ENCODE peak calls at places on chromosomes 11 and 22, in eight cellular contexts. R is GM23248; D is uterus; Z is CD4-positive, CD25-positive, alpha-beta regulatory T cell; V is adrenal gland; B is K562; X is tibial nerve; U is gastrocnemius medialis. G is an unnamed sample. For H3K4me1, the result is how much of the 10 kb centered on the place peaks cover.

GRCh38 chr22:25067851-25068421 is 115.4 kb downstream of the KIAA1671 start:
- DNase-seq in R (peak), Z (peak), D (no peak), U (no peak), X (no peak), B (no peak), V (peak), G (no peak)

GRCh38 chr22:17773606-17774205 is 563 bp downstream of the BID start:
- DNase-seq in R (peak), U (no peak), D (no peak), Z (peak), V (no peak), B (peak), X (no peak), G (peak)

GRCh38 chr22:31544481-31545480 is 48.4 kb downstream of the SFI1 start:
- DNase-seq in V (peak), Z (no peak), X (no peak), B (no peak), U (no peak), D (no peak), R (no peak), G (no peak)

GRCh38 chr11:125382211-125382807 is 113.8 kb downstream of the FEZ1 start:
- DNase-seq in Z (no peak), B (no peak), V (no peak), U (no peak), D (no peak), X (no peak), R (no peak), G (no peak)

GRCh38 chr11:63537293-63538101 is 889 bp downstream of the PLAAT4 start:
- DNase-seq in Z (no peak), V (peak), U (peak), X (peak), R (peak), B (no peak), D (peak), G (peak)

GRCh38 chr11:69513663-69514062 is 32.2 kb downstream of the LINC01488 start:
- DNase-seq in V (no peak), R (no peak), U (no peak), Z (no peak), X (no peak), B (no peak), D (peak), G (no peak)

GRCh38 chr11:33775064-33775807 is 916 bp upstream of the FBXO3 start:
- DNase-seq in Z (peak), B (no peak), X (no peak), D (no peak), V (no peak), R (no peak), U (no peak), G (no peak)

GRCh38 chr11:9053631-9054030 is 37.8 kb downstream of the SCUBE2 start:
- DNase-seq in B (no peak), Z (no peak), X (no peak), D (no peak), V (no peak), R (peak), U (no peak), G (no peak)

GRCh38 chr11:36110698-36111410 is 167.0 kb downstream of the LDLRAD3 start:
- DNase-seq in U (no peak), D (no peak), V (no peak), X (no peak), R (no peak), Z (no peak), B (no peak), G (no peak)

DNA sequence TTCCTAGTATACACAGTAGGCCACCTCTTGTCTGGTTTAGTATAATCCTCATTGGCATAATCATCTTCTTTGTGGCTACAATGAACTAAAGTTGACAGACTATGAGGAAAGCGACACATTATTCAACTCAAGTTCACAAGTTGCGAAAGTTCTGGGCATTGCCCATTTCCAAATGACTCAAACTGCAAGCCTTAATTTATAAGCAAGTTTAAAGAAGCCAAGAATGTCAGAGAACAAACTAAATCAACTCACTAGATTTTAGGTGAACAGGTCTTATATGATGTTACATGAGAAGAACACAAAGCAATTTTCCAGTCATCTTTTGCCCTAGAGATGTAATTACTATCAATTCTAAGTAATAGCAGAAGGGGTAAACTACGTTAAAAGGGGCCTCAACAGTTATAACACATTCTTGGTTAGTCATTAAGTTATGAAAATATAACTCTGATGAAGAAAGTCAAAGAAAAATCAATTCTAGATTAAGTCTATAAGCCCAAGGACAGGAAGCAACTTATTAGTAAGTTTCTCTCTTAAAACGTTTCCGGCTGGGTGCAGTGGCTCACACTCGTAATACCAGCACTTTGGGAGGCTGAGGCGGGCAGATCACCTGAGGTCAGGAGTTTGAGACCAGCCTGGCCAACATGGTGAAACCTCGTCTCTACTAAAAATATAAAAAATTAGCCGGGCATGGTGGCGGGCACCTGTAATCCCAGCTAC is 21.5 kb downstream of the PICALM start:
- DNase-seq in R (peak), X (no peak), V (peak), U (no peak), B (no peak), Z (no peak), D (no peak), G (no peak)
- H3K4me1 ChIP-seq in R (half or more), X (half or more), V (under half), U (half or more), B (under half), Z (half or more), D (under half), G (half or more)

GRCh38 chr11:57306941-57307598 is 17.7 kb downstream of the TNKS1BP1 start:
- DNase-seq in U (no peak), Z (no peak), D (peak), B (no peak), V (no peak), R (no peak), X (no peak), G (no peak)

GRCh38 chr11:57310091-57310490 is 14.7 kb downstream of the TNKS1BP1 start:
- DNase-seq in B (no peak), R (no peak), D (no peak), U (no peak), X (no peak), V (no peak), Z (no peak), G (no peak)

GRCh38 chr11:57307666-57308270 is 17.0 kb downstream of the TNKS1BP1 start:
- DNase-seq in X (no peak), D (no peak), Z (no peak), U (no peak), V (no peak), R (no peak), B (no peak), G (no peak)

GRCh38 chr11:57309106-57310059 is 15.4 kb downstream of the TNKS1BP1 start:
- DNase-seq in B (no peak), D (no peak), Z (no peak), U (no peak), R (no peak), X (no peak), V (no peak), G (no peak)

DNA sequence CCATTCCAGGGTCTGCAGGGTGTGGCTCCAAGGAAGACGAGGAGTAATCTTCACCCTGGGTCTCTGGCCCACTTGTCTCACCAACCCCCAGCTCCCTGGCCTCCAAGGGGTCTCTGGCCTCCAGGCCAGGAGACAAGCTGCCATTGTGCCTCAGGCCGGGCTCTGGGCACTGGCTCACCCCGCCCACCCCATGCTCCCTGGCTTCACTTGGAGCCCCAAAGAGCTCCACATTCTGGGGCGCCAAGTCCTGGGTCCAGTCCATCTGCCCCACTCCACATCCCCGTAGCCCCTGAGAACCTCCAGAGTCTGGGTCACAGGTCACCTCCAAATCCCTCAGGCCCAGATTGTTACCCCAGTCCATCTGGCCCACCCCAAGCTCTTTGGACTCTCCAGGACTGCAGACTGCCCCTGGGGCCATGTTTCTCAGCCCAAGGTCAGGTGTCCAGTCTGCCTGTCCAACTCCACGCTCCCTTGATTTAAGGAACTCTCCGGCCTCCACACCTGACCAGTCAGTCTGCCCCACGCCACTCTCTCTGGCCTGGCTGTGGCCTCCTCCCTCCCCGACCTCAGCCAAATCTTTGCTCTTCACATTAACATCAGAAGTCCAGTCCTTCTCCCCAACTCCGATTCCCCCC is 16.2 kb downstream of the TNKS1BP1 start:
- DNase-seq in B (no peak), R (no peak), V (no peak), X (no peak), Z (no peak), U (no peak), D (no peak), G (no peak)
- H3K4me3 ChIP-seq in B (no peak), R (no peak), V (no peak), X (no peak), Z (no peak), U (peak), D (no peak), G (peak)

GRCh38 chr11:2375341-2375853 is 1.7 kb upstream of the CD81 start:
- DNase-seq in B (no peak), D (no peak), Z (no peak), V (no peak), R (no peak), X (no peak), U (no peak), G (peak)

GRCh38 chr11:2377511-2378443 is 667 bp downstream of the CD81 start:
- DNase-seq in Z (peak), B (peak), V (no peak), R (peak), X (peak), U (no peak), D (peak), G (peak)

GRCh38 chr11:2376751-2377451 is at the start of gene CD81:
- DNase-seq in R (peak), D (peak), B (peak), X (no peak), Z (peak), V (no peak), U (no peak), G (no peak)

GRCh38 chr11:2374456-2375201 is 2.5 kb upstream of the CD81 start:
- DNase-seq in R (no peak), U (no peak), B (no peak), D (no peak), X (no peak), V (no peak), Z (no peak), G (no peak)

DNA sequence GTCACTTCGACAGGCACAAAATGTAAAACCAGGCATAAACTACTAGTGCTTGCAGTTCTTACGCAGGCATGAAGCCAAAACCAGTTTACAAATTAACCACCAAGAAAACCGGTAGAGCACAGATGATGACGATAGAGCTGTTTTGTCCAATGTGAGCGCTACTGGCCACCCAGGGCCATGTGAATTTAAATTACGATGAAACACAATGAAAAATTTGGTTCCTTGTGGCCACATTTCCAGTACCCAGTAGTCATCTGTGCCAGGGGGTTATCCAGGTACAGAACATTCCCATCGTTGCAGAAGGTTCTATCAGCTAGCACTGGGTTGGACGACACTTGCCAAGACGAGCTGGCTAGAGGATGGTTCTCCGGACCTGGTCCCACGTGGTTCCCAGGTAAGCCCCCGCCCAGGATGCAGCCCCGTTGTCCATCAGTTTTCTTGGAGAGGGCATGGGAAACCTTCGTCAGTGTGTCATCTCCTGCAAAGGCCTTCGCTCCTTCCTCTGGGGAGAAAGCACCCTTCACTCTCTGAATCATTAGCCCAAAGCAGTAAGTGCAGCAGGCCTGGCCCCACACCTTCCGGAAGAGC is 1.1 kb upstream of the CD81 start:
- DNase-seq in U (no peak), Z (no peak), D (no peak), R (no peak), V (no peak), B (no peak), X (no peak), G (no peak)
- H3K27ac ChIP-seq in U (no peak), Z (no peak), D (no peak), R (no peak), V (no peak), B (no peak), X (peak), G (peak)

GRCh38 chr11:64846998-64847666 is 2.7 kb upstream of the CDC42BPG start:
- DNase-seq in R (peak), B (peak), D (peak), Z (peak), U (peak), V (peak), X (peak), G (peak)

GRCh38 chr11:64849600-64850356 is 5.3 kb upstream of the CDC42BPG start:
- DNase-seq in V (no peak), X (no peak), U (no peak), B (no peak), R (peak), Z (no peak), D (no peak), G (peak)

GRCh38 chr11:64850979-64851567 is 6.6 kb upstream of the CDC42BPG start:
- DNase-seq in X (no peak), V (no peak), D (no peak), Z (no peak), R (peak), U (no peak), B (peak), G (no peak)

GRCh38 chr11:64848779-64849599 is 4.5 kb upstream of the CDC42BPG start:
- DNase-seq in D (no peak), Z (no peak), U (no peak), R (no peak), B (peak), X (no peak), V (no peak), G (no peak)

GRCh38 chr11:64848214-64848778 is 3.8 kb upstream of the CDC42BPG start:
- DNase-seq in D (no peak), X (no peak), Z (no peak), R (no peak), B (peak), U (no peak), V (no peak), G (no peak)
- H3K4me1 ChIP-seq in D (under half), X (under half), Z (half or more), R (under half), B (under half), U (under half), V (under half), G (half or more)

DNA sequence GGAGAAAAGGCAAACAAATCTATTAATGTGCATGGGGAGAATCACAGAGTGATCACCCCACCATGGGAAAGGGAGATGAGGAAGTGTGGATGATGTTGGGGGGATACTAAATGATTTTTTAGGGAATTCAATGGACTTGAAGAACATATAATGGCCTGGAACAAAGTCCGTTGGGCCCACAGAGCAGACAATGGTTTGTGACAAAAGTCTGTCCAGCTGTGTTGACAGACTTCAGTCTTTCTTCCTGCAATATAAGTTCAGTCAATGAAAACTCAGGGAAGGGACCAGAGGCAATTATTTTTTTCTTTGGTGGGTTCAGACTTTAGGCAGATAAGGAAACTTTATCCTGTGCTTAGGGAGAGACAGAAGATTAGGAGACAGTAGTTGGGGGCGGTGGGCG is 18.0 kb upstream of the HORMAD2 start:
- DNase-seq in Z (no peak), D (no peak), X (no peak), V (no peak), U (no peak), B (no peak), R (no peak), G (no peak)
- H3K4me3 ChIP-seq in Z (no peak), D (no peak), X (no peak), V (no peak), U (no peak), B (no peak), R (no peak), G (no peak)

GRCh38 chr22:50280022-50280707 is 10.0 kb upstream of the MAPK11 start:
- DNase-seq in R (no peak), D (no peak), Z (no peak), X (no peak), V (no peak), B (no peak), U (no peak), G (no peak)

GRCh38 chr22:50281384-50281760 is 11.2 kb upstream of the MAPK11 start:
- DNase-seq in R (no peak), D (no peak), X (no peak), Z (no peak), U (no peak), B (no peak), V (no peak), G (no peak)

GRCh38 chr22:50282361-50283144 is 12.4 kb upstream of the MAPK11 start:
- DNase-seq in B (no peak), R (peak), U (no peak), Z (no peak), X (no peak), D (no peak), V (peak), G (no peak)

GRCh38 chr22:50281957-50282356 is 11.8 kb upstream of the MAPK11 start:
- DNase-seq in B (no peak), R (no peak), X (no peak), U (no peak), V (peak), D (no peak), Z (no peak), G (no peak)

DNA sequence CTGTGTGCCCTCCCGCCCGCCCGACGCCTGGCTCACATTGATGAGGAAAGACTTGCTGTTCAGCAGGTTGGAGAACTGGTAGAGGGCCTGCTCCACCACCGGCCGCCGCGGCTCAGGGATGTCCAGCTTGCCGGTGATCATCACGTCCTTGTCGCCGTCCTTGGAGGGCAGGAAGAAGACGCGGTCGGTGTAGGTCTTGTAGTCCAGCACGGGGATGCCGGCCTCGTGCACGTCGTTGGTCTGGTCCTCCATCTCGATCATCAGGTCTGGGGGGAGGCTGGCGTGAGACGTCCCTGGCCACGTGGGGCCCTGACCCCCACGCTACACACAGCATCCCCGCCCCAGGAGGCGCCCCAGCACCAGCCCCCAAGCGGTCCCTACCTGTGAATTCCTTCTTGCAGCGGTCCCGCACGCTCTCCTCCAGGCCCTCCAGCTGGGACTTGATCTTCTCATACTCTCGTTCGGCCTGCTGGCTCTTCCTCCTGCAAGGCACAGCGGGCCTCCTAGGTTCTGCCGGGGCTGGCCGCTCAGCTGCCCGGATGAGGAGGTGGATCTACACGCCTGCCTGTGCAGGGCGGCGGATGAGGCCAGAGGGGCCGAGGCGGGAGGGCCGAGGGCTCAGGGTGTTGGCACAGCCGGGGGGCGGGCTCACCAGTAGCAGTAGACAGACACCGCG is 10.7 kb upstream of the MAPK11 start:
- DNase-seq in Z (no peak), B (no peak), V (no peak), X (no peak), R (no peak), D (no peak), U (no peak), G (no peak)
- H3K27ac ChIP-seq in Z (no peak), B (no peak), V (peak), X (no peak), R (no peak), D (no peak), U (no peak), G (peak)

DNA sequence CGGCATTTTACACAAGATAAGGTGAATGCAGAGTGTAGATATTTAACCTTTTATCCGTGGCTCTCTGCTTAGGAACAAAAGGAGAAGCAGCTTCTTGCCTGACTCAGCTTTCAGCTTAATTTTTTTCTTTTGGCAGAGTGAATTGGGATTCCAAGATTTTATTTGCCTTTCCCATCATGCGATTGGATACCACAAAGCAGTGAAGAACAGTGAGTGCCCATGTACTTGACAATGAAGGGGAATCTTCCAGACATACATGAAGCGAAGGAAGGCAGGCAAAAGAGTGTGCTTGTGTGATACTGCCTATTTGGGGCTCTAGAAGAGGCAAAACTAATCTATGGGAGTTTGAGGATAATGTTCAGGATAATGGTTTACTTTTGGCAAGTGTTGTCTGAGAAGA is 17.1 kb upstream of the CHKA start:
- DNase-seq in Z (no peak), X (no peak), R (peak), U (no peak), D (no peak), B (no peak), V (peak), G (no peak)
- H3K4me1 ChIP-seq in Z (under half), X (under half), R (under half), U (under half), D (under half), B (under half), V (under half), G (under half)